ENCODE peak calls at places on chromosomes 13 and 19, in four cellular contexts. E is SK-N-SH, S is WTC11, U is H1. R is an unnamed sample.

GRCh38 chr19:33905937-33906577 is 109.4 kb downstream of the KCTD15 start:
- DNase-seq in E (peak; percentile 85), S (peak; percentile 84), U (no peak), R (peak; percentile 32)

GRCh38 chr13:66528139-66528538 is 702.0 kb downstream of the PCDH9 start:
- DNase-seq in E (no peak), S (no peak), U (no peak), R (no peak)

GRCh38 chr19:18109731-18110671 is 12.4 kb downstream of the MAST3 start:
- DNase-seq in E (peak; percentile 83), S (peak; percentile 60), U (no peak), R (peak; percentile 89)

GRCh38 chr19:42683917-42684513 is 56.3 kb downstream of the PSG3 start:
- DNase-seq in E (peak; percentile 9), S (peak; percentile 23), U (no peak), R (peak; percentile 25)

GRCh38 chr13:36551445-36551844 is 119.2 kb downstream of the CCNA1 start:
- DNase-seq in E (no peak), S (no peak), U (no peak), R (no peak)

GRCh38 chr19:49638360-49638759 is 1.6 kb downstream of the RRAS start:
- DNase-seq in E (no peak), S (no peak), U (no peak), R (peak; percentile 29)

GRCh38 chr19:45472557-45473365 is 5.0 kb downstream of the FOSB start:
- DNase-seq in E (no peak), S (no peak), U (no peak), R (no peak)

GRCh38 chr19:43664008-43664407 is 6.0 kb downstream of the PLAUR start:
- DNase-seq in E (no peak), S (no peak), U (no peak), R (no peak)

GRCh38 chr19:50368649-50369570 is 3.5 kb upstream of the NAPSA start:
- DNase-seq in E (peak; percentile 84), S (peak; percentile 92), U (no peak), R (peak; percentile 88)

GRCh38 chr19:44731081-44731480 is 17.4 kb upstream of the BCL3 start:
- DNase-seq in E (no peak), S (no peak), U (no peak), R (no peak)

GRCh38 chr19:44810555-44811447 is 1.9 kb downstream of the BCAM start:
- DNase-seq in E (no peak), S (no peak), U (no peak), R (peak; percentile 3)

GRCh38 chr13:24627864-24628418 is 52.3 kb upstream of the ATP12A start:
- DNase-seq in E (no peak), S (no peak), U (no peak), R (peak; percentile 11)

GRCh38 chr19:35292986-35293732 is 1.2 kb downstream of the MAG start:
- DNase-seq in E (no peak), S (no peak), U (no peak), R (no peak)

GRCh38 chr13:104256701-104257100 is 1190.5 kb upstream of the SLC10A2 start:
- DNase-seq in E (no peak), S (no peak), U (no peak), R (no peak)

GRCh38 chr13:111861766-111862366 is 205.1 kb upstream of the SOX1 start:
- DNase-seq in E (no peak), S (no peak), U (no peak), R (no peak)

GRCh38 chr13:71801165-71801564 is 65.8 kb downstream of the DACH1 start:
- DNase-seq in E (no peak), S (no peak), U (no peak), R (no peak)

GRCh38 chr13:74306496-74306895 is 172.3 kb upstream of the KLF12 start:
- DNase-seq in E (peak; percentile 20), S (no peak), U (no peak), R (no peak)

GRCh38 chr19:2477732-2478191 is 1.8 kb downstream of the GADD45B start:
- DNase-seq in E (no peak), S (no peak), U (no peak), R (no peak)

GRCh38 chr19:30492581-30492980 is 120.4 kb downstream of the ZNF536 start:
- DNase-seq in E (no peak), S (no peak), U (peak; percentile 2), R (no peak)

GRCh38 chr19:54233941-54234340 is 8.6 kb downstream of the LILRA6 start:
- DNase-seq in E (no peak), S (no peak), U (no peak), R (no peak)

GRCh38 chr13:109204252-109204651 is 574.8 kb downstream of the MYO16 start:
- DNase-seq in E (no peak), S (no peak), U (no peak), R (no peak)

GRCh38 chr13:40318366-40318765 is 348.1 kb downstream of the FOXO1 start:
- DNase-seq in E (peak; percentile 36), S (no peak), U (no peak), R (peak; percentile 2)

GRCh38 chr13:71210861-71211260 is 656.1 kb downstream of the DACH1 start:
- DNase-seq in E (no peak), S (no peak), U (no peak), R (no peak)

GRCh38 chr13:47672982-47673670 is 327.9 kb downstream of the SUCLA2 start:
- DNase-seq in E (peak; percentile 1), S (no peak), U (no peak), R (no peak)

GRCh38 chr13:112907916-112908315 is 61.1 kb upstream of the MCF2L start:
- DNase-seq in E (no peak), S (no peak), U (no peak), R (no peak)

GRCh38 chr19:29478578-29479565 is 46.9 kb upstream of the VSTM2B start:
- DNase-seq in E (peak; percentile 58), S (peak; percentile 90), U (peak; percentile 69), R (peak; percentile 40)

GRCh38 chr13:109784590-109785140 is 1.7 kb downstream of the IRS2 start:
- DNase-seq in E (peak; percentile 88), S (peak; percentile 83), U (no peak), R (no peak)

GRCh38 chr13:50334944-50335343 is 319.7 kb downstream of the KCNRG start:
- DNase-seq in E (no peak), S (no peak), U (no peak), R (peak; percentile 30)

GRCh38 chr13:42101821-42102580 is 53.6 kb downstream of the DGKH start:
- DNase-seq in E (no peak), S (no peak), U (no peak), R (no peak)

GRCh38 chr19:45217957-45218334 is 27.3 kb downstream of the EXOC3L2 start:
- DNase-seq in E (no peak), S (no peak), U (no peak), R (no peak)

GRCh38 chr13:44676534-44676933 is 100.4 kb upstream of the TSC22D1 start:
- DNase-seq in E (no peak), S (no peak), U (no peak), R (no peak)

GRCh38 chr13:45108716-45109706 is 11.3 kb upstream of the GTF2F2 start:
- DNase-seq in E (no peak), S (peak; percentile 54), U (no peak), R (peak; percentile 17)

GRCh38 chr19:10473192-10473591 is 30.0 kb downstream of the KEAP1 start:
- DNase-seq in E (no peak), S (no peak), U (no peak), R (no peak)

GRCh38 chr13:32647926-32648325 is 61.7 kb downstream of the PDS5B start:
- DNase-seq in E (no peak), S (peak; percentile 23), U (no peak), R (no peak)

GRCh38 chr13:106525865-106526264 is 9.6 kb downstream of the EFNB2 start:
- DNase-seq in E (no peak), S (no peak), U (no peak), R (no peak)

GRCh38 chr13:46289260-46289955 is 77.7 kb downstream of the LRRC63 start:
- DNase-seq in E (no peak), S (no peak), U (no peak), R (no peak)

GRCh38 chr13:46286972-46287371 is 75.2 kb downstream of the LRRC63 start:
- DNase-seq in E (no peak), S (no peak), U (no peak), R (no peak)

DNA sequence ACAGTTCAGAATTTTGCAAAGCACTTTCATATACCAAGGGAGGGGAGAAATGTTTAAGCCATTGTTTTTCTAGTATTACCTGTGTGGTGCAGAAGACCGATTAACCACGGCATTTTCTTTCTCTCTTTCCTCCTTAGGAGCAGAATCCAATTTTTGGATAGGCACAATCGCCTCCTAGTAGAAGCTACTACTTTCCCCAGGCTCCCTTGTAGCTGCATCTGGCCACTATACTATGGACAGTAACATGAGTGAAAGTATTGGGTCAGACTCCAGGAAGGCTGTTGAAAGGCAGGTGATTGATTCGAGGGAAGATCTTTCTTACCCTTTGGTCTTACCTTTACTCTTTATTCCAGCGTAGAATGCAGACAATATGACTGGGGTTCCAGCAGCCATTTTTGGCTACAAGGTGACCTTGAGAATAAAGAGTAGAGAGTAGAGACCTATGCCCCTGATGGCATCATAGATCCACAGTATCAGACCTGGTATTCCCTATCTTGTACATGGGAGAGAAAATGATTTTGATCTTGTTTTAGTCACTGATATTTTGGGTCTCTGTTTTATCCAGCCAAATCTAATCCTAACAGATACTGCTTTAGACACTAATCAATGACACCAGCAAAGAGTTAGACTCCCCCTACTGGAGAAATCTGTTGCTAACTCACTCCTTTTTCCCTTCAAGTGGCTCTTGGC is 77.0 kb downstream of the LRRC63 start:
- DNase-seq in E (peak; percentile 39), S (no peak), U (no peak), R (peak; percentile 63)
- TF ChIP-seq TEAD4 in E (no peak), S (no peak), U (no peak), R (no peak)

GRCh38 chr13:62838891-62839290 is 1423.2 kb upstream of the PCDH20 start:
- DNase-seq in E (no peak), S (no peak), U (no peak), R (no peak)
- TF ChIP-seq TEAD4 in E (no peak), S (no peak), U (no peak), R (no peak)

DNA sequence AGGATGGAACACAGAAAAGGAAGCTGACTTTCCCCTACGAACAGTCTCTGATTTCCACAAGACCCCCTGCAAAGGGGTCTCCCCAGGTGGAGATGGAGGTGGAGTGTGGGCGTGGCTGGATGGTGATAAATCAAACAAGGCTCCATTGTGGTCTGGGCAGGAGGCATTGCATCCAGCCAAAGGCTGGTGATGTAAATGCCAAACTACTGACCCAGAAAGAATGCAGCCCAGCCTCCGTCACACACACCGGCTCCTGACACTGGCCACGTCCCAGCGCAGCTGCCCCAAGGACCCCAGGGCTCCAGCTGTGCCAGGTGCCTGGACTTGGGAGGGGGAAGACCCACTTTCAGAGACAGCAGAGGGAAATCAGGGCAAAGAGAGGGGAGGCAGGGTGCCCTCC is 6.3 kb downstream of the SLC7A1 start:
- DNase-seq in E (no peak), S (no peak), U (no peak), R (no peak)
- TF ChIP-seq TEAD4 in E (peak; percentile 57), S (no peak), U (no peak), R (no peak)

GRCh38 chr13:22837980-22838615 is 342.7 kb upstream of the SGCG start:
- DNase-seq in E (peak; percentile 18), S (no peak), U (no peak), R (no peak)
- TF ChIP-seq TEAD4 in E (no peak), S (no peak), U (no peak), R (no peak)

GRCh38 chr19:37931941-37932655 is 25.1 kb downstream of the SIPA1L3 start:
- DNase-seq in E (no peak), S (peak; percentile 69), U (peak; percentile 70), R (no peak)

GRCh38 chr19:37935341-37935740 is 28.3 kb downstream of the SIPA1L3 start:
- DNase-seq in E (no peak), S (no peak), U (no peak), R (no peak)

GRCh38 chr19:37933965-37934364 is 27.0 kb downstream of the SIPA1L3 start:
- DNase-seq in E (no peak), S (no peak), U (no peak), R (no peak)

GRCh38 chr19:37930416-37930815 is 23.4 kb downstream of the SIPA1L3 start:
- DNase-seq in E (no peak), S (no peak), U (no peak), R (no peak)

GRCh38 chr19:37932985-37933953 is 26.3 kb downstream of the SIPA1L3 start:
- DNase-seq in E (peak; percentile 35), S (peak; percentile 36), U (no peak), R (no peak)
- TF ChIP-seq TEAD4 in E (no peak), S (no peak), U (no peak), R (no peak)

R was measured in K562.